ENCODE peak calls at places on chromosomes 2 and 18, in five cellular contexts. Z is coronary artery; J is CD8-positive, alpha-beta T cell; F is brain microvascular endothelial cell; M is HFF-Myc. E is an unnamed sample.

GRCh38 chr18:24600076-24600654 is 139.7 kb downstream of the HRH4 start:
- DNase-seq in Z (no peak), J (no peak), F (peak), M (peak), E (no peak)

GRCh38 chr2:215451012-215451756 is 15.3 kb upstream of the FN1 start:
- DNase-seq in Z (no peak), J (no peak), F (no peak), M (no peak), E (no peak)

GRCh38 chr2:200689115-200689514 is 103.3 kb downstream of the AOX1 start:
- DNase-seq in Z (no peak), J (no peak), F (no peak), M (no peak), E (no peak)

GRCh38 chr2:16939771-16940170 is 274.1 kb upstream of the CYRIA start:
- DNase-seq in Z (no peak), J (no peak), F (no peak), M (no peak), E (no peak)

GRCh38 chr2:58633576-58634365 is 392.6 kb upstream of the FANCL start:
- DNase-seq in Z (no peak), J (no peak), F (peak), M (no peak), E (no peak)

GRCh38 chr2:173150087-173150486 is 74.4 kb downstream of the MAP3K20 start:
- DNase-seq in Z (no peak), J (no peak), F (peak), M (no peak), E (no peak)

GRCh38 chr2:56314809-56315208 is 131.0 kb downstream of the CCDC85A start:
- DNase-seq in Z (no peak), J (no peak), F (no peak), M (no peak), E (no peak)

GRCh38 chr2:215476424-215476823 is 40.6 kb upstream of the FN1 start:
- DNase-seq in Z (no peak), J (no peak), F (no peak), M (no peak), E (no peak)

GRCh38 chr2:73386342-73386868 is 769 bp downstream of the ALMS1 start:
- DNase-seq in Z (no peak), J (no peak), F (no peak), M (no peak), E (no peak)

GRCh38 chr18:79532690-79533058 is 136.9 kb downstream of the NFATC1 start:
- DNase-seq in Z (no peak), J (no peak), F (no peak), M (no peak), E (peak)

GRCh38 chr2:223801702-223802101 is 35.7 kb downstream of the AP1S3 start:
- DNase-seq in Z (no peak), J (no peak), F (no peak), M (no peak), E (no peak)

GRCh38 chr2:222959358-222959757 is 92.6 kb upstream of the KCNE4 start:
- DNase-seq in Z (no peak), J (no peak), F (peak), M (peak), E (no peak)

GRCh38 chr2:241399941-241400922 is 44.1 kb downstream of the FARP2 start:
- DNase-seq in Z (no peak), J (no peak), F (no peak), M (no peak), E (no peak)

GRCh38 chr2:18373664-18374063 is 186.8 kb downstream of the RDH14 start:
- DNase-seq in Z (no peak), J (no peak), F (peak), M (no peak), E (no peak)

GRCh38 chr2:16890081-16890480 is 224.4 kb upstream of the CYRIA start:
- DNase-seq in Z (no peak), J (no peak), F (no peak), M (no peak), E (no peak)

GRCh38 chr2:11414372-11415124 is 51.4 kb downstream of the E2F6 start:
- DNase-seq in Z (no peak), J (no peak), F (no peak), M (no peak), E (no peak)

GRCh38 chr2:170254293-170254732 is 76.4 kb downstream of the MYO3B start:
- DNase-seq in Z (no peak), J (no peak), F (no peak), M (no peak), E (no peak)

GRCh38 chr2:59077026-59077425 is 835.9 kb upstream of the FANCL start:
- DNase-seq in Z (no peak), J (no peak), F (no peak), M (no peak), E (no peak)

GRCh38 chr2:19575618-19576017 is 217.2 kb upstream of the OSR1 start:
- DNase-seq in Z (no peak), J (no peak), F (no peak), M (peak), E (no peak)

GRCh38 chr2:158912122-158912521 is 56.3 kb upstream of the TANC1 start:
- DNase-seq in Z (no peak), J (no peak), F (no peak), M (no peak), E (no peak)

GRCh38 chr2:33488715-33489540 is 12.5 kb downstream of the RASGRP3 start:
- DNase-seq in Z (no peak), J (no peak), F (no peak), M (no peak), E (no peak)

GRCh38 chr2:122391726-122392125 is 636.3 kb downstream of the TSN start:
- DNase-seq in Z (no peak), J (no peak), F (no peak), M (no peak), E (no peak)

GRCh38 chr2:54720563-54720962 is 2.9 kb upstream of the EML6 start:
- DNase-seq in Z (no peak), J (no peak), F (no peak), M (no peak), E (no peak)

GRCh38 chr18:44700652-44701051 is 20.0 kb downstream of the SETBP1 start:
- DNase-seq in Z (no peak), J (no peak), F (peak), M (no peak), E (no peak)

GRCh38 chr2:10267551-10268465 is 34.9 kb upstream of the HPCAL1 start:
- DNase-seq in Z (no peak), J (no peak), F (no peak), M (no peak), E (no peak)

GRCh38 chr2:145931836-145932352 is 1412.0 kb upstream of the ZEB2 start:
- DNase-seq in Z (no peak), J (no peak), F (no peak), M (no peak), E (no peak)

GRCh38 chr2:84849271-84849952 is 31.5 kb downstream of the TRABD2A start:
- DNase-seq in Z (no peak), J (peak), F (no peak), M (no peak), E (no peak)

GRCh38 chr18:74661690-74662089 is 64.0 kb downstream of the ZNF407 start:
- DNase-seq in Z (no peak), J (no peak), F (no peak), M (no peak), E (no peak)

GRCh38 chr2:207558106-207558505 is 28.3 kb downstream of the CREB1 start:
- DNase-seq in Z (no peak), J (no peak), F (peak), M (peak), E (no peak)

GRCh38 chr18:38007931-38008330 is 442.3 kb upstream of the CELF4 start:
- DNase-seq in Z (no peak), J (no peak), F (peak), M (no peak), E (no peak)

GRCh38 chr2:228548230-228548629 is 366.7 kb upstream of the SPHKAP start:
- DNase-seq in Z (no peak), J (no peak), F (no peak), M (no peak), E (no peak)

GRCh38 chr2:15602393-15602792 is 10.7 kb downstream of the DDX1 start:
- DNase-seq in Z (no peak), J (no peak), F (no peak), M (no peak), E (no peak)

GRCh38 chr2:232487385-232488096 is at the start of gene ECEL1:
- DNase-seq in Z (no peak), J (no peak), F (no peak), M (no peak), E (no peak)

GRCh38 chr18:76232813-76233212 is 262.2 kb downstream of the ZNF516 start:
- DNase-seq in Z (no peak), J (no peak), F (no peak), M (no peak), E (no peak)

GRCh38 chr2:25373269-25373981 is 31.7 kb upstream of the DNMT3A start:
- DNase-seq in Z (no peak), J (no peak), F (no peak), M (no peak), E (peak)

GRCh38 chr2:10473121-10473756 is 25.1 kb upstream of the ODC1 start:
- DNase-seq in Z (no peak), J (no peak), F (no peak), M (no peak), E (no peak)

GRCh38 chr2:32841931-32842898 is 104.5 kb upstream of the LTBP1 start:
- DNase-seq in Z (no peak), J (no peak), F (no peak), M (no peak), E (no peak)

GRCh38 chr2:166057363-166058169 is 70.3 kb downstream of the SCN1A start:
- DNase-seq in Z (no peak), J (no peak), F (no peak), M (peak), E (no peak)

GRCh38 chr2:163667064-163667887 is 68.5 kb downstream of the FIGN start:
- DNase-seq in Z (no peak), J (no peak), F (peak), M (peak), E (no peak)

GRCh38 chr2:86435531-86435930 is 5.6 kb upstream of the KDM3A start:
- DNase-seq in Z (no peak), J (no peak), F (no peak), M (no peak), E (no peak)

DNA sequence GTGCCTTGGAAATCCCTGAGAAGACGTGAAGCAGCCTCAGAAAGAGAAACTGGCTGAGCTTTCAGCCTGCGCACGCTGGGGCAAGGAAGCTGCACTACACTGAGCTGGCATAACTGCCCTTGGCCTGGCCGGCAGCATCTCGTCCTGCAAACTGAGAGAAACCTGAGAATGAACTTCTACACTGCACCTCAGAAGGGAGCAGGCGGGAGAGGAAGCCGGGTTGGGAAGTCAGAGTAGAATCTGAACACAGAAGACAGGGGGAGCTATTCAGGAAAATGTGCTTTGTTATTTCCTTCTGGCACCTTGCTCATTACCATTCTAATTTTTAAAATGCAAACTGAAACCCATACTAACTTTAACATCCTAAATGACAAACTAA is 70.9 kb downstream of the ZEB2 start:
- DNase-seq in Z (no peak), J (peak), F (no peak), M (no peak), E (no peak)
- TF ChIP-seq CTCF in Z (peak), J (no peak), F (peak), M (peak), E (no peak)

GRCh38 chr2:66926594-66927112 is 470.5 kb upstream of the ETAA1 start:
- DNase-seq in Z (no peak), J (no peak), F (no peak), M (no peak), E (no peak)

GRCh38 chr2:66930499-66931165 is 466.5 kb upstream of the ETAA1 start:
- DNase-seq in Z (no peak), J (no peak), F (no peak), M (no peak), E (no peak)

GRCh38 chr2:66925128-66925527 is 472.0 kb upstream of the ETAA1 start:
- DNase-seq in Z (no peak), J (no peak), F (no peak), M (no peak), E (no peak)

DNA sequence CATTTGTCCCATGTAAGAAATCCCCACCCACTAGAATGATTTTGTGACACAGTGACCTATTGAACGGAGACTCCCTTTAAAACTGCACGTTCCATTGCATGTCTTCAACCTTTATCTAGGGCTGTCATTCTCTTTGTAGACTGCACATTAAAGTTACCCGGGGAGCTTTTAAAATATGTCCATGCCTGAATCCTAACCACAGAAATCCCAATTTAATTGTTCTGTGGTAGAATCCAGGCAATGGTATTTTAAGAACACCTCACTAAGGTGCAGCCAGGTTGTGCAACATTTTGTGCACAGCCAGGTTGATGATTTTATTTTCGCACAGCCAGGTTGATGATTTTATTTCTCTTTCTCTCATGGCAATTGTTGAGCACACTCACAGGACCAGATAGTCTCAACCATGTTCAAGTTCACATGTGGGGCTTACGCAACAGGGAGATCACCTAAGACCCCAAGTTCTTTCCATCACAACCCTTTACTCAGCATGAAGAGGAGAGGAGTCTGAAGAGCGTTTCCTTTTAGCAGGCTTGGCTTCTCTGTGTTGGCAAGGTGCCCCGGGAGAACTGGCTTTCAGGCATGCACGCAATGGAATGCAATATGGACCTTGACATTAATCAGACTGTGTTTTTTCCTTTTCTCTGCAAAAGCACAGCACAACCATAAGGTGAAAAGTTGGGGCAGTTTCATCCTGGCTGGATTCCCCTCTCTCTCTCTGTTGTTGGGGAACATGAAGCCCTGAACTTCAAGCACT is 467.3 kb upstream of the ETAA1 start:
- DNase-seq in Z (no peak), J (no peak), F (peak), M (peak), E (no peak)
- TF ChIP-seq CTCF in Z (no peak), J (no peak), F (no peak), M (no peak), E (no peak)

GRCh38 chr2:125490308-125490707 is 1165.7 kb upstream of the GYPC start:
- DNase-seq in Z (no peak), J (no peak), F (no peak), M (no peak), E (no peak)

GRCh38 chr2:125491663-125492062 is 1164.3 kb upstream of the GYPC start:
- DNase-seq in Z (no peak), J (no peak), F (no peak), M (no peak), E (no peak)
- TF ChIP-seq CTCF in Z (no peak), J (no peak), F (no peak), M (no peak), E (no peak)

GRCh38 chr2:47088371-47089082 is 66.6 kb downstream of the STPG4 start:
- DNase-seq in Z (no peak), J (no peak), F (peak), M (no peak), E (no peak)
- TF ChIP-seq CTCF in Z (no peak), J (no peak), F (peak), M (peak), E (no peak)

DNA sequence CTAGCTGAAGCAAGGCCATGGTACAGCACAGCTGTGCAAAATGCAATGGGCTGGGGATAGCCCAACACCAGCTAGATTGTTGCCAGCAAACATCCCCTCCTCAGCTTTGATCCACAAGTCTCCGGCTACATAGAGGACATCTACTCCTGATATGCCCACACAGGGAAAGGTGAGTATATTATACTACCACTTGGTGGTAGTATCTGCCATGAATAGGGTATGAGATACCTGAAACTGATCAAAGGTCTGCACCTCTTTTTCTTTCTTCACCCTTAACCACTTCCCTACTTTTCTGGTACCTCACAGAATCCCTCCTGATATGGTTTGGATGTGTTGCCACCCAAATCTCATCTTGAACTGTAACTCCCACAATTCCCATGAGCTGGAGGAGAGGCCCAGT is 279.8 kb downstream of the TXNL1 start:
- DNase-seq in Z (no peak), J (no peak), F (no peak), M (no peak), E (no peak)
- TF ChIP-seq CTCF in Z (no peak), J (no peak), F (no peak), M (no peak), E (no peak)

GRCh38 chr2:65070856-65071255 is 14.6 kb downstream of the CEP68 start:
- DNase-seq in Z (peak), J (no peak), F (no peak), M (no peak), E (no peak)

GRCh38 chr2:65070172-65070830 is 14.1 kb downstream of the CEP68 start:
- DNase-seq in Z (peak), J (no peak), F (no peak), M (peak), E (no peak)

GRCh38 chr2:65072181-65072970 is 16.2 kb downstream of the CEP68 start:
- DNase-seq in Z (no peak), J (no peak), F (no peak), M (no peak), E (no peak)

GRCh38 chr2:65069425-65069824 is 13.2 kb downstream of the CEP68 start:
- DNase-seq in Z (peak), J (no peak), F (no peak), M (no peak), E (no peak)

DNA sequence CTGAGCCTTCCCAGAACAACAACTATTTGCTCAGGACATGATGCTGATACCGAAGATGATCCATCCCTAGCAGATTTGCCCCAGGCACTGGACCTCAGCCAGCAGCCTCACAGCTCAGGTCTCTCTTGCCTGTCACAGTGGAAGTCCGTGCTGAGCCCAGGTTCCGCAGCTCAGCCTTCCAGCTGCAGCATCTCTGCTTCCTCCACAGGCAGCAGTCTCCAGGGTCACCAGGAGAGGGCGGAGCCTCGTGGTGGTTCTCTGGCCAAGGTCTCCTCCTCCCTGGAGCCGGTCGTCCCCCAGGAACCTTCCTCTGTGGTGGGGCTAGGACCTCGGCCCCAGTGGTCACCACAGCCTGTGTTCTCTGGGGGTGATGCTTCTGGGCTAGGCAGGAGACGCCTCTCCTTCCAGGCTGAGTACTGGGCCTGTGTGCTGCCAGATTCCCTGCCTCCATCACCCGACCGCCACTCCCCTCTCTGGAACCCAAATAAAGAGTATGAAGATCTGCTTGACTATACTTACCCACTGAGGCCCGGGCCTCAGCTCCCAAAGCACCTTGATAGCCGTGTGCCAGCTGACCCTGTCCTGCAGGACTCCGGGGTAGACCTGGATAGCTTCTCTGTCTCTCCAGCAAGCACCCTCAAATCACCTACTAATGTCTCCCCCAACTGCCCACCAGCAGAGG is 15.4 kb downstream of the CEP68 start:
- DNase-seq in Z (no peak), J (no peak), F (peak), M (no peak), E (no peak)
- TF ChIP-seq CTCF in Z (no peak), J (no peak), F (peak), M (peak), E (no peak)

DNA sequence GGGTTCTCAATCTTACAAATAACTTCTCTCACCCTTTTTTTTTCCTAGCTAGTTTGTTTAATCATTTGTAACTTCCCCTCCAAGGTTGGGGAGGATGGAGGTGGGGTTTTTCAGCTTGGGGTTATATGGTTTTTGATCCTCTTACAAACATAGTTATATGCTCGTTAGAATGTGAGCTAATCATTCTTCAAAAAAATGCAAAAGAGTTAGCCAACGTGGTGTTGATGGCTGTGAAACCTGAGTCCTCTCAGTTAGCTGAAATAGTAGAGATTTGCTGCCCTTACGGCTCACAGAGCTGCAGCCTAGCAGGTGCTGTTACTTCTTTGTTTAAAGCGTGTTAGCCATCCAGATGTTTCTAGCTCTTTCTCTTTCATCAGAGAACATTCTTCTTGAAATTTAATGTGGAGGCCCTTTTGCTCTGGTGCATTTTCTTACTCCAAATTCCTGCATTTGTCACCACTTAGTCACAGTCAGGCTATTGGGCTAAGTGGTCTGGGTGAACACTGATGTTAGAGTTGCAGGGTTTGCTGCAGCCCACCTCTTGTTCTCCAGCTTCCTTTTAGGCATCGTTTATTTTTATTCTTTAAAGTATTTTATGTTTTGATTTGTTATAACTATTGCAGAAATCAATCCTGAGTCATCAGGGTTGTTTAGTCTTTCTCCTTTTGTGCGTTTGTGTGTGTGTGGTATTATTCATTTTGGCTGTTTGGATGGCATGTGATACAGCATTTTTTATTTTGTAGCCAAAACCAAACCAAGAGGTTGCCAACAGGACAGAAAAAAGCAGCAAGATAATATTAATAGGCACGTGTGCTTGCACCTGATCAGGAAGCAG is 41.1 kb downstream of the LIMS1 start:
- DNase-seq in Z (no peak), J (no peak), F (peak), M (no peak), E (no peak)
- TF ChIP-seq CTCF in Z (no peak), J (no peak), F (no peak), M (no peak), E (no peak)

E was measured in activated B cell treated with CpG ODN at 0.5 μM for 24 hours.